ENCODE peak calls at places on chromosome 15, in five cellular contexts. O is fibroblast of pulmonary artery, L is cardiac fibroblast, B is HFF-Myc, C is adrenal gland. W is an unnamed sample.

GRCh38 chr15:81027200-81027599 is 26.5 kb downstream of the TLNRD1 start:
- DNase-seq in C (no peak), O (no peak), B (no peak), L (peak), W (no peak)

GRCh38 chr15:36601497-36601932 is 22.1 kb downstream of the CDIN1 start:
- DNase-seq in B (no peak), L (peak), C (peak), O (peak), W (peak)

GRCh38 chr15:38905634-38906033 is 341.0 kb upstream of the RASGRP1 start:
- DNase-seq in O (no peak), C (no peak), L (peak), B (no peak), W (no peak)

GRCh38 chr15:37137221-37137620 is 36.9 kb upstream of the MEIS2 start:
- DNase-seq in B (no peak), O (peak), C (no peak), L (no peak), W (peak)

GRCh38 chr15:97998307-97999071 is 38.0 kb downstream of the ARRDC4 start:
- DNase-seq in O (no peak), B (no peak), L (no peak), C (no peak), W (peak)

GRCh38 chr15:80031841-80032240 is 27.6 kb upstream of the ZFAND6 start:
- DNase-seq in L (no peak), C (no peak), B (no peak), O (no peak), W (no peak)

GRCh38 chr15:66369773-66370651 is 13.5 kb upstream of the TIPIN start:
- DNase-seq in B (no peak), O (peak), C (peak), L (peak), W (peak)

GRCh38 chr15:100525894-100526512 is 2.7 kb downstream of the CERS3 start:
- DNase-seq in B (no peak), L (no peak), C (peak), O (no peak), W (peak)

GRCh38 chr15:65044724-65045481 is at the start of gene SLC51B:
- DNase-seq in C (peak), L (peak), O (peak), B (no peak), W (no peak)

GRCh38 chr15:20646529-20647142 is 105.0 kb upstream of the GOLGA6L6 start:
- DNase-seq in B (no peak), C (no peak), L (no peak), O (no peak), W (no peak)

GRCh38 chr15:93362821-93363220 is 273.8 kb upstream of the RGMA start:
- DNase-seq in L (no peak), O (no peak), C (no peak), B (no peak), W (no peak)

GRCh38 chr15:92668620-92669019 is 13.0 kb upstream of the FAM174B start:
- DNase-seq in L (no peak), O (no peak), B (no peak), C (no peak), W (no peak)

GRCh38 chr15:40379853-40380252 is 2.7 kb upstream of the KNSTRN start:
- DNase-seq in C (peak), B (peak), L (peak), O (peak), W (peak)

GRCh38 chr15:51260262-51260661 is 78.1 kb downstream of the CYP19A1 start:
- DNase-seq in C (no peak), L (peak), O (peak), B (peak), W (peak)

GRCh38 chr15:101613130-101614000 is 38.8 kb downstream of the TM2D3 start:
- DNase-seq in L (peak), C (peak), B (no peak), O (peak), W (peak)

GRCh38 chr15:65856821-65857455 is 12.4 kb upstream of the RAB11A start:
- DNase-seq in C (peak), B (no peak), L (peak), O (peak), W (peak)

GRCh38 chr15:64813075-64813474 is 12.4 kb downstream of the PIF1 start:
- DNase-seq in O (peak), B (no peak), C (peak), L (peak), W (peak)

GRCh38 chr15:77851696-77852095 is 219.0 kb upstream of the LINGO1 start:
- DNase-seq in C (no peak), O (no peak), B (no peak), L (no peak), W (no peak)

GRCh38 chr15:84572231-84572630 is 28.6 kb upstream of the ZSCAN2 start:
- DNase-seq in C (peak), B (no peak), O (no peak), L (no peak), W (no peak)

GRCh38 chr15:41115088-41115651 is 910 bp downstream of the INO80 start:
- DNase-seq in L (peak), O (peak), B (no peak), C (no peak), W (peak)

GRCh38 chr15:44087578-44088190 is 107.4 kb downstream of the FRMD5 start:
- DNase-seq in L (peak), B (peak), O (peak), C (no peak), W (peak)

GRCh38 chr15:95604634-95605036 is 725.9 kb upstream of the NR2F2 start:
- DNase-seq in L (peak), C (no peak), O (peak), B (peak), W (peak)

GRCh38 chr15:91966181-91966552 is 112.7 kb downstream of the SLCO3A1 start:
- DNase-seq in O (no peak), C (no peak), B (no peak), L (no peak), W (no peak)

GRCh38 chr15:74937226-74937601 is 659 bp downstream of the COX5A start:
- DNase-seq in O (no peak), L (no peak), B (no peak), C (no peak), W (no peak)

GRCh38 chr15:84921121-84921520 is 36.7 kb downstream of the SLC28A1 start:
- DNase-seq in B (no peak), L (no peak), O (no peak), C (no peak), W (no peak)

GRCh38 chr15:68658151-68658550 is 79.4 kb downstream of the CORO2B start:
- DNase-seq in B (no peak), O (no peak), L (no peak), C (no peak), W (no peak)

GRCh38 chr15:58755956-58756355 is 6.4 kb upstream of the ADAM10 start:
- DNase-seq in O (no peak), B (no peak), C (no peak), L (no peak), W (peak)

GRCh38 chr15:64046347-64047153 is at the start of gene DAPK2:
- DNase-seq in L (peak), O (peak), B (no peak), C (peak), W (peak)

GRCh38 chr15:77992356-77993222 is 84.9 kb downstream of the TBC1D2B start:
- DNase-seq in O (no peak), C (peak), L (no peak), B (no peak), W (no peak)

GRCh38 chr15:57782731-57783130 is 76.2 kb downstream of the POLR2M start:
- DNase-seq in B (no peak), L (peak), O (no peak), C (no peak), W (no peak)

GRCh38 chr15:80242132-80242769 is 9.8 kb downstream of the CTXND1 start:
- DNase-seq in C (peak), O (peak), B (no peak), L (peak), W (peak)

GRCh38 chr15:80615783-80616391 is 79.2 kb upstream of the ABHD17C start:
- DNase-seq in O (peak), B (no peak), C (peak), L (peak), W (peak)

GRCh38 chr15:85289677-85290365 is 90.6 kb upstream of the AKAP13 start:
- DNase-seq in L (peak), B (no peak), O (peak), C (peak), W (peak)

GRCh38 chr15:98800437-98801233 is 152.3 kb downstream of the IGF1R start:
- DNase-seq in C (peak), O (peak), B (peak), L (peak), W (peak)

GRCh38 chr15:66831801-66832390 is 129.9 kb downstream of the SMAD6 start:
- DNase-seq in B (no peak), C (no peak), O (no peak), L (no peak), W (no peak)

GRCh38 chr15:77393471-77393840 is 26.4 kb downstream of the PEAK1 start:
- DNase-seq in O (peak), B (no peak), C (no peak), L (peak), W (peak)

GRCh38 chr15:69314736-69315135 is 16.0 kb downstream of the PAQR5 start:
- DNase-seq in B (no peak), O (no peak), L (no peak), C (no peak), W (no peak)

DNA sequence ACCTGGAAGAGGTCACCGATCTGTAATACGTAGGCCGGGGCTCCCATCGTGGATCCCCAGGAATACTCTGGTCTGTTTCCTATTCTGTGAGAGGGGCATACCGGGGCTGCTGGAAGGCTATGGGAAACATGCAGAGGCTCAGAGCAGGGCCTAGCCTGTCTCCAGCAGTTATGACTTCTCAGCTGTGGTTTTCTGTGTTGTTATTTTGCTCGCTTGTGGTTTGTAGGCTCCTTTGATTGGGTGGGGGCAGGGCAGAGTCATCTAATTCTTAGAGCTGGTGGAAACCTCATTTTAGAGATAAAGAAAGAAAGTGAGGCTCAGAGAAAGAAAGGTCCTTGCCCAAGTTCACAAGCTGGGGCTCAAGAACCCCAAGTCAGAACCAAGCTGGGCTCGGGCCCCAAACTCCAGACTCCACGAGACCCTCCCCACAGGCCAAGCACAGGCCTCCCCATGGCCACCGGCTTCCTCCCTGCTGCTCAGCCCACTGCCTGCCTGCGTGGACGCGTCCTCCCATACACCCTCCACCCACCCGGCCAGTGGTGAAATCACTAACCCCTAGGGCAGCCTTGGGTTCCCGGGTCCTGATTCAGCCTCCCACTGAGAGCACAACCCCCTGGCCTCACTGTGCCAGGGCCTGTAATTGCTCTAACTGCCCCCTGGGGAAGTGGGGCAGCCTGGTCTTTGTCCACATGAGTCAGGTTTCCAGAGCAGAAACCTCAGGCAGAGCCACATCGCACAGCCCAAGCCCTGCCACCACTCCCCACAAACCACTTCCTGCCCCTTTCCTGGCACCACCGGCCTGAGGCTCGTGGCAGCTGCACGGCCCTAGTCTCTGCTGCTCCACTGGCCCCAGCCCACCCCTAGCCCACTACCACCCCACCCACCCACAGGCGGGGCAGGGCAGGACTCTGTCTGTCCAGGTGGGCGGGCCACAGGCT is 270.8 kb downstream of the UACA start:
- DNase-seq in B (no peak), O (peak), C (peak), L (peak), W (peak)
- H3K4me3 ChIP-seq in B (no peak), O (no peak), C (no peak), L (no peak), W (no peak)

GRCh38 chr15:29348308-29348914 is 78.8 kb upstream of the NSMCE3 start:
- DNase-seq in O (peak), L (no peak), C (peak), B (no peak), W (no peak)
- TF ChIP-seq CTCF in O (no peak), L (no peak), C (no peak), B (no peak), W (no peak)

DNA sequence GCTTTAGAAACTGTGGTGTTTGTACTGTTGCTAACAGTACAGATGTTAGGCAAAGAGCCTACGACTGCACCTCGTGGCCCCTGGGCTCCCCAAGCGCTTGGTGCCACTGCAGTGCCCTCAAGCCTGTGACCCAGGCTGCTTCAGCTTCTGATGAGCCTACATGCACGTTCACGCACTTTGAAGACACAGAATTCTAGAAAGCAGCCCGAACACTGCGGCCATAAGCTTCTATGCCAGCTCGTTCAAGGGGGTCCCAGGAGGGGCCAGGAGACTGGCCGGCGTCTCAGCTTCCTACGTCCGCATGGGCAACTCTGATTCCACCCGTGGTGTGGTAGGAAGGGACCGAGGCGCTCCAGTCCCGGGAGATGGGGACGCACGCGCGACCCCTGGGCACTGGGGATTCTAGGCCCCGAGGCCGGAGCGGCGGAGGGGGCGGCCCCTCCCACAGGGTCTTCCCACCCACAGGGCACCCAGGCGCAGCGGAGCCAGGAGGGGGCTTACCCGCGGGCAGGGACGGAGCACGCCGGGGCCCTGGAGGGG is 653 bp downstream of the MYO5C start:
- DNase-seq in O (no peak), C (no peak), B (no peak), L (no peak), W (no peak)
- H3K4me3 ChIP-seq in O (no peak), C (no peak), B (peak), L (no peak), W (no peak)

GRCh38 chr15:60928987-60929386 is 300.1 kb downstream of the RORA start:
- DNase-seq in L (no peak), O (no peak), B (no peak), C (no peak), W (no peak)

GRCh38 chr15:60935130-60935529 is 294.0 kb downstream of the RORA start:
- DNase-seq in B (no peak), O (no peak), C (no peak), L (no peak), W (peak)

GRCh38 chr15:60936186-60936585 is 292.9 kb downstream of the RORA start:
- DNase-seq in L (no peak), C (no peak), O (no peak), B (no peak), W (no peak)

GRCh38 chr15:60933914-60934885 is 294.9 kb downstream of the RORA start:
- DNase-seq in B (peak), L (no peak), O (no peak), C (no peak), W (no peak)

DNA sequence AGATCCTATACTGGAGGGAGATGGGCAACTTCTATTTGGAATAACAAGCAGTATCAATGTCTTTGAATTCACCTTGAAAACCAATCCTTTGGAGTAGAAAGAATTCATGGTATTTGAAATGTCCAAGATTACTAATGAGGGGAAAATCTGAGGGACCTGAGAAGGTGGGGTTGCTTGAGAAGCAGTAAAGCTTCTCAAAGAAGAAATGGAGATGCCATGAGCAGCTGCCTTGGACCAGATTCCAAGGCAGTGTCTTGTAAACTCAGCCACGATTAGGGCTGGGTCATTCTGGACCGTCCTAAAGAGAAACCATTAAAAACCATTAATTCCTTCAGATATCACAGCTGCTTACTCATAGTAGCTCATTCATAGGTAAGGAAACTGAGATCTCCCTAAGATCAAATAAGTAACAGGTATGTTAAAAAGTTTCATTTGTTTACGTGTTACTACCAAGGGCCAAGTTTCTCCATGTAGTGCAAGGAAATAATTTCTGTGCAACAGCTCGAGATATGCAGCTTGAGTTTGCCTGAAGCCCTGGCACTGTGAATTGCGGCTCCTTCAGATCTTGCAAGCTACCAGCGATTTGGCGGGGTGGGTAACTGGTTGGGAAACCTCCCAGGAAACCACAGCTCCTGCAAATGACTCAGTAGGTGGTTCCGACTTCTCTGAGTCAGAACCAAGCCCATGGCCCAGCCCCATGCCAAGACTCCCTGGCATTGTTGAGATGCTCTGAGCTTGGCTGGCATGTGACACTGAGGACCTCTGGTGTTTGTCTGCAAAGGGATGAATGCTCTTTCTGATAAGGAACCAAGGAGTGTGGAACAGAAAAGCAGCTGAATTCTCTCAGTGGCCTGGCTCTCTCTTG is 296.8 kb downstream of the RORA start:
- DNase-seq in B (no peak), C (peak), L (peak), O (peak), W (peak)
- TF ChIP-seq CTCF in B (no peak), C (peak), L (peak), O (no peak), W (no peak)

GRCh38 chr15:42348083-42348482 is 11.2 kb upstream of the CAPN3 start:
- DNase-seq in L (peak), O (peak), C (no peak), B (no peak), W (peak)

GRCh38 chr15:42349178-42349577 is 10.1 kb upstream of the CAPN3 start:
- DNase-seq in L (peak), O (peak), B (no peak), C (no peak), W (peak)

GRCh38 chr15:42355291-42355690 is 4.0 kb upstream of the CAPN3 start:
- DNase-seq in B (no peak), C (no peak), O (no peak), L (no peak), W (no peak)

GRCh38 chr15:42352401-42352800 is 6.9 kb upstream of the CAPN3 start:
- DNase-seq in L (no peak), B (no peak), O (peak), C (no peak), W (no peak)

GRCh38 chr15:42353061-42353460 is 6.2 kb upstream of the CAPN3 start:
- DNase-seq in L (no peak), B (no peak), O (no peak), C (no peak), W (no peak)
- H3K4me3 ChIP-seq in L (no peak), B (no peak), O (no peak), C (no peak), W (no peak)

W was measured in fibroblast of the aortic adventitia.